ENCODE peak calls at places on chromosome 18, in six cellular contexts. Y is ovary, L is HCT116, N is Peyer's patch, S is uterus, E is spleen. C is an unnamed sample. For H3K36me3, the result is how much of the 10 kb centered on the place peaks cover.

GRCh38 chr18:71237636-71238035 is 948.8 kb downstream of the SOCS6 start:
- DNase-seq in Y (no peak), L (no peak), N (no peak), S (no peak), E (no peak), C (no peak)

GRCh38 chr18:9638886-9639285 is 24.5 kb upstream of the PPP4R1 start:
- DNase-seq in Y (no peak), L (no peak), N (no peak), S (no peak), E (no peak), C (no peak)

GRCh38 chr18:35982404-35983114 is 10.1 kb downstream of the RMP24 start:
- DNase-seq in Y (no peak), L (no peak), N (no peak), S (no peak), E (no peak), C (no peak)

GRCh38 chr18:9952633-9953416 is 39.0 kb downstream of the VAPA start:
- DNase-seq in Y (no peak), L (no peak), N (no peak), S (no peak), E (no peak), C (no peak)

GRCh38 chr18:25080988-25081387 is 271.0 kb downstream of the ZNF521 start:
- DNase-seq in Y (no peak), L (no peak), N (no peak), S (no peak), E (no peak), C (no peak)

GRCh38 chr18:59148192-59148591 is 8.5 kb downstream of the SEC11C start:
- DNase-seq in Y (no peak), L (no peak), N (no peak), S (no peak), E (no peak), C (no peak)

GRCh38 chr18:46042571-46043123 is 29.4 kb downstream of the PSTPIP2 start:
- DNase-seq in Y (no peak), L (no peak), N (no peak), S (no peak), E (no peak), C (no peak)

GRCh38 chr18:49898421-49898820 is 85.1 kb upstream of the ACAA2 start:
- DNase-seq in Y (peak), L (peak), N (peak), S (peak), E (no peak), C (no peak)

GRCh38 chr18:36309436-36310391 is 12.2 kb downstream of the FHOD3 start:
- DNase-seq in Y (peak), L (peak), N (no peak), S (no peak), E (no peak), C (no peak)

GRCh38 chr18:11149441-11150270 is at the start of gene PIEZO2:
- DNase-seq in Y (peak), L (no peak), N (no peak), S (no peak), E (peak), C (no peak)

GRCh38 chr18:61949946-61950345 is 57.1 kb upstream of the RNF152 start:
- DNase-seq in Y (no peak), L (no peak), N (no peak), S (peak), E (no peak), C (no peak)

GRCh38 chr18:74148543-74149070 is 284 bp downstream of the TIMM21 start:
- DNase-seq in Y (no peak), L (no peak), N (no peak), S (no peak), E (no peak), C (no peak)

GRCh38 chr18:10374615-10375295 is 79.7 kb upstream of the APCDD1 start:
- DNase-seq in Y (no peak), L (no peak), N (no peak), S (no peak), E (no peak), C (no peak)

GRCh38 chr18:50280707-50281294 is 522 bp downstream of the MBD1 start:
- DNase-seq in Y (no peak), L (no peak), N (no peak), S (no peak), E (no peak), C (no peak)

GRCh38 chr18:40676676-40677075 is 1278.4 kb upstream of the PIK3C3 start:
- DNase-seq in Y (no peak), L (no peak), N (no peak), S (no peak), E (no peak), C (no peak)

GRCh38 chr18:48342588-48342987 is 66.6 kb downstream of the ZBTB7C start:
- DNase-seq in Y (no peak), L (no peak), N (no peak), S (no peak), E (no peak), C (no peak)
- H3K36me3 ChIP-seq in Y (under half), L (under half), N (under half), S (under half), E (under half), C (under half)

GRCh38 chr18:55419132-55419938 is 168.7 kb downstream of the TCF4 start:
- DNase-seq in Y (no peak), L (no peak), N (no peak), S (no peak), E (no peak), C (no peak)
- H3K4me3 ChIP-seq in Y (no peak), L (no peak), N (no peak), S (no peak), E (no peak), C (peak)

GRCh38 chr18:23134780-23135678 is at the start of gene CABLES1:
- DNase-seq in Y (peak), L (no peak), N (peak), S (peak), E (peak), C (peak)
- TF ChIP-seq POLR2A in Y (no peak), L (no peak), N (peak), S (peak), E (no peak), C (no peak)

DNA sequence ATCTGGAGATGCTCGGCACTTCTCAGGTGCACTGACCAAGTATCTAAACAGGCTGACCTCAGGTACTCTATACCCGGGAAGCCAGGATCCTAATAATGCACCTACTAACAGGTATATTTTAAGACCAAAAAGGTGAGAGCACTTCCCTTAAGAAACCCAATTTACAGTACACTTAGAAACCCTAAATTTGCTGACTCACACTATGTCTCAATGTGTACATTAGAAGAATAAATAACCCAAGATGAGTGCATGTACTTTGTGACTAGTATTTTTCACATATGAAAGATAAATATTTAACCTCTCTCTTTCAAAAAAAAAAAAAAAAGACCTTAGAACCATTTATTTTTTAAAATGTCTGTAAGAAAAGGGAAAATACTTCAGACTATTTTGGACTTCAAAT is 118.8 kb downstream of the ZNF516 start:
- DNase-seq in Y (no peak), L (no peak), N (no peak), S (no peak), E (no peak), C (no peak)
- H3K36me3 ChIP-seq in Y (under half), L (under half), N (under half), S (under half), E (under half), C (under half)

GRCh38 chr18:33440384-33441043 is at the start of gene CCDC178:
- DNase-seq in Y (peak), L (no peak), N (no peak), S (peak), E (peak), C (no peak)

GRCh38 chr18:33444699-33445098 is 4.2 kb upstream of the CCDC178 start:
- DNase-seq in Y (no peak), L (no peak), N (no peak), S (no peak), E (no peak), C (no peak)

GRCh38 chr18:33440011-33440383 is 524 bp downstream of the CCDC178 start:
- DNase-seq in Y (peak), L (no peak), N (no peak), S (peak), E (no peak), C (no peak)
- H3K4me3 ChIP-seq in Y (peak), L (no peak), N (peak), S (peak), E (no peak), C (peak)

GRCh38 chr18:24015897-24016631 is 1.5 kb downstream of the TTC39C start:
- DNase-seq in Y (no peak), L (no peak), N (no peak), S (no peak), E (no peak), C (no peak)

GRCh38 chr18:24013061-24013460 is 1.5 kb upstream of the TTC39C start:
- DNase-seq in Y (no peak), L (no peak), N (no peak), S (no peak), E (no peak), C (no peak)

GRCh38 chr18:24014986-24015896 is 687 bp downstream of the TTC39C start:
- DNase-seq in Y (peak), L (no peak), N (peak), S (peak), E (peak), C (peak)

GRCh38 chr18:24016643-24017042 is 2.1 kb downstream of the TTC39C start:
- DNase-seq in Y (no peak), L (peak), N (no peak), S (no peak), E (no peak), C (no peak)

DNA sequence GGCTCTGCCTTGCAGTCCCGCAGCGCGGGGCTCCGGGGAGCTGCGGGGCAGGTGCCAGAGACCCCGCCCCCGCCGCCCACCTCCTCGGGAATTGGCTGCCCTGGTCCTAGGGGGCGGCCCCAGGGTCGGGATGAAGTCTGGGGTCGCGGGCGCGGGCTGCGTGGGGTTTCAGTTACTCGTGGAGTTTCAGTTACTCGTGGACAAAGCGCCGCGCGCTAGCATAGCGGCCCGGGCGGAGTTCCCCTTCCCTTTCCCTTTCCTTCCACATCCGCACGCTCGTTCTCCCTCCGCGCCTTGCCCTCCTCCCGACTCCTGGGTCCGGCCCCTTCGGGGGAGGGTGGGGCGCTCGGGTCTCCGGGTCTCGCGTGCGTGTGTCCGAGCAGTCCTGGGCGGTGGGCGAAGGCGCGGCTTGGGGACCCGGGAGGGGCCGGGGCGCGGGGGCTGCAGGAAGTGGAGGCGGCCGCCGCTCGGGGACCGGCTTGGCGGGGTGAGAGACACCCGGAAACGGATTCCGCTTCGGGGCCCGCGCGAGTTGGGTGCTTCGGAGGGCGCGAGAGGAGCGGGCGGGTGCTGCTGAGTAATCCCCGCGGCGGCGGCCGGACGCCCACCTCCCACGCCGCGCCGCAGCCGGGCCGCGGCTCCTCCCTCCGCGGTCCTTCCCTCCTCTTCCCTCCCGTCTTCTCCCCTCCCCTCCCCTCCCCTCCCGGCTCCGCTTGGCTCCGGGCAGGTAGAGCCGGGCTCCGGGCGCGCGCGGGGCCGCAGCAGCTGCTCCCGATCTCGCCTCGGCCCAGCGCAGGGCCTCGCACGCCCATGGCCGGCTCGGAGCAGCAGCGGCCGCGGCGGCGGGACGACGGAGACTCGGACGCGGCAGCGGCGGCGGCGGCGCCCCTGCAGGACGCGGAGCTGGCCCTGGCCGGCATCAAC is at the start of gene TTC39C:
- DNase-seq in Y (peak), L (peak), N (peak), S (peak), E (peak), C (peak)
- TF ChIP-seq POLR2A in Y (peak), L (peak), N (peak), S (no peak), E (no peak), C (no peak)

GRCh38 chr18:3455938-3456685 is 6.1 kb downstream of the TGIF1 start:
- DNase-seq in Y (no peak), L (no peak), N (no peak), S (no peak), E (no peak), C (no peak)
- H3K36me3 ChIP-seq in Y (under half), L (under half), N (under half), S (under half), E (under half), C (under half)

GRCh38 chr18:37451239-37451825 is 114.3 kb downstream of the CELF4 start:
- DNase-seq in Y (no peak), L (no peak), N (no peak), S (no peak), E (no peak), C (no peak)

GRCh38 chr18:37452015-37452414 is 113.6 kb downstream of the CELF4 start:
- DNase-seq in Y (no peak), L (no peak), N (no peak), S (no peak), E (no peak), C (no peak)

GRCh38 chr18:37452697-37453385 is 112.8 kb downstream of the CELF4 start:
- DNase-seq in Y (peak), L (no peak), N (no peak), S (no peak), E (no peak), C (no peak)

GRCh38 chr18:37456395-37456794 is 109.2 kb downstream of the CELF4 start:
- DNase-seq in Y (no peak), L (no peak), N (no peak), S (no peak), E (no peak), C (no peak)

DNA sequence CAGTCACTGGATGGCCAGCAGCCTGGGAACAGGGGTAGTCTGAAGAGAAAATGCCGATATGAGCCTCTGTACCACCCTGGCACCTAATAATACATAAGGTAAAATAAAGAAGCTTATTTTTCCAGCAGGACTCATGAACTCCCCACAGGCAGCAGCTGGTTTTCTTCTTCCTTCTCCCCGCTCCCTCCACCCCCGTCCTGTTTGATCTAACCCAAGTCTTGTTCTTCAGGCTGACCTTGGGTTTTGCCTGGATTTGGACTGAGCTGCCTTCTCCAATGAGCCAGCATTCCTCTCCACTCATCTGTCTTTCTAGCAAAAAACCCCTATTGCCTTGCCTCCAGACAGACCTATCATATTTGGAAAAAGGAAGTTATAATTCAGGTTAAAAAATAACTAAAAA is 111.8 kb downstream of the CELF4 start:
- DNase-seq in Y (peak), L (no peak), N (no peak), S (no peak), E (no peak), C (no peak)
- H3K4me3 ChIP-seq in Y (no peak), L (no peak), N (no peak), S (no peak), E (no peak), C (no peak)